ENCODE peak calls at places on chromosomes 16 and 17, in six cellular contexts. D, A, S, H, U and J are unnamed samples.

GRCh38 chr16:72905581-72905980 is 142.3 kb downstream of the ZFHX3 start:
- DNase-seq in D (no peak), A (no peak), S (no peak), H (peak; percentile 25), U (peak; percentile 37), J (no peak)

GRCh38 chr16:86566966-86567700 is 504 bp downstream of the FOXC2 start:
- DNase-seq in D (no peak), A (no peak), S (peak; percentile 69), H (peak; percentile 60), U (peak; percentile 63), J (no peak)

GRCh38 chr16:57070986-57071540 is 21.3 kb upstream of the CPNE2 start:
- DNase-seq in D (no peak), A (no peak), S (no peak), H (no peak), U (no peak), J (no peak)

GRCh38 chr17:66702106-66702936 is 132.6 kb upstream of the CACNG5 start:
- DNase-seq in D (no peak), A (no peak), S (no peak), H (no peak), U (no peak), J (no peak)

GRCh38 chr16:28873543-28874201 is 4.6 kb upstream of the ATP2A1 start:
- DNase-seq in D (peak; percentile 8), A (no peak), S (no peak), H (no peak), U (no peak), J (peak; percentile 27)

GRCh38 chr17:81184596-81184995 is 18.6 kb upstream of the AATK start:
- DNase-seq in D (no peak), A (no peak), S (no peak), H (no peak), U (no peak), J (no peak)

GRCh38 chr17:80455328-80455710 is 21.1 kb downstream of the NPTX1 start:
- DNase-seq in D (peak; percentile 64), A (no peak), S (no peak), H (no peak), U (peak; percentile 32), J (peak; percentile 56)

GRCh38 chr16:11689031-11689840 is 21.0 kb downstream of the SNN start:
- DNase-seq in D (no peak), A (no peak), S (no peak), H (no peak), U (no peak), J (no peak)

GRCh38 chr17:40095944-40096791 is 4.2 kb downstream of the NR1D1 start:
- DNase-seq in D (no peak), A (peak; percentile 19), S (peak; percentile 61), H (no peak), U (no peak), J (peak; percentile 93)

GRCh38 chr16:51763072-51763658 is 612.1 kb upstream of the SALL1 start:
- DNase-seq in D (no peak), A (no peak), S (no peak), H (no peak), U (no peak), J (no peak)

GRCh38 chr17:33277436-33278100 is 15.5 kb downstream of the ASIC2 start:
- DNase-seq in D (no peak), A (no peak), S (no peak), H (peak; percentile 6), U (peak; percentile 56), J (no peak)

GRCh38 chr16:68707341-68708152 is 29.5 kb upstream of the CDH1 start:
- DNase-seq in D (no peak), A (no peak), S (peak; percentile 41), H (peak; percentile 9), U (peak; percentile 48), J (no peak)

GRCh38 chr16:50711862-50712567 is 18.6 kb downstream of the NOD2 start:
- DNase-seq in D (no peak), A (peak; percentile 53), S (peak; percentile 86), H (no peak), U (no peak), J (no peak)

GRCh38 chr17:1888741-1889140 is 58.9 kb downstream of the RPA1 start:
- DNase-seq in D (no peak), A (no peak), S (no peak), H (no peak), U (no peak), J (no peak)

GRCh38 chr17:80099291-80100034 is 1.9 kb upstream of the GAA start:
- DNase-seq in D (no peak), A (no peak), S (no peak), H (no peak), U (no peak), J (no peak)

GRCh38 chr16:11386054-11386680 is 40.9 kb downstream of the RMI2 start:
- DNase-seq in D (no peak), A (no peak), S (peak; percentile 19), H (no peak), U (no peak), J (no peak)

GRCh38 chr17:75373290-75373689 is 32.2 kb downstream of the GRB2 start:
- DNase-seq in D (no peak), A (no peak), S (no peak), H (no peak), U (no peak), J (no peak)

GRCh38 chr16:4673387-4674046 is 19.8 kb upstream of the NUDT16L1 start:
- DNase-seq in D (no peak), A (peak; percentile 15), S (peak; percentile 19), H (no peak), U (no peak), J (no peak)

GRCh38 chr17:75681289-75681688 is 14.2 kb downstream of the SAP30BP start:
- DNase-seq in D (no peak), A (no peak), S (no peak), H (peak; percentile 52), U (peak; percentile 95), J (no peak)

GRCh38 chr17:37506678-37507077 is 17.0 kb downstream of the DUSP14 start:
- DNase-seq in D (peak; percentile 24), A (no peak), S (no peak), H (no peak), U (peak; percentile 26), J (no peak)

GRCh38 chr17:72782985-72783701 is 309.3 kb downstream of the SLC39A11 start:
- DNase-seq in D (no peak), A (no peak), S (no peak), H (no peak), U (no peak), J (no peak)

GRCh38 chr16:59698341-59698979 is 964.3 kb upstream of the GOT2 start:
- DNase-seq in D (no peak), A (no peak), S (no peak), H (peak; percentile 27), U (peak; percentile 7), J (no peak)